ENCODE peak calls at places on chromosomes 12 and 14, in ten cellular contexts. N, I, Q, B, V, X, F, Y, T and H are unnamed samples.

GRCh38 chr12:102939670-102940222 is 17.7 kb upstream of the ASCL1 start:
- DNase-seq in N (no peak), I (no peak), Q (no peak), B (no peak), V (no peak), X (no peak), F (no peak), Y (no peak), T (no peak), H (no peak)

GRCh38 chr14:31263485-31264133 is 56.0 kb upstream of the HECTD1 start:
- DNase-seq in N (no peak), I (peak), Q (no peak), B (peak), V (no peak), X (no peak), F (no peak), Y (no peak), T (no peak), H (peak)

GRCh38 chr12:9784816-9785215 is 24.1 kb upstream of the CD69 start:
- DNase-seq in N (no peak), I (no peak), Q (no peak), B (no peak), V (no peak), X (no peak), F (no peak), Y (no peak), T (no peak), H (no peak)

GRCh38 chr12:95790025-95790911 is at the start of gene NTN4:
- DNase-seq in N (no peak), I (peak), Q (peak), B (no peak), V (no peak), X (no peak), F (no peak), Y (peak), T (peak), H (no peak)

GRCh38 chr12:104163631-104164030 is 25.6 kb upstream of the NFYB start:
- DNase-seq in N (no peak), I (no peak), Q (no peak), B (no peak), V (no peak), X (no peak), F (no peak), Y (no peak), T (no peak), H (no peak)

GRCh38 chr14:32468955-32469354 is 139.9 kb downstream of the AKAP6 start:
- DNase-seq in N (no peak), I (peak), Q (no peak), B (peak), V (no peak), X (no peak), F (no peak), Y (no peak), T (no peak), H (no peak)

GRCh38 chr14:69713976-69714716 is 52.8 kb upstream of the SRSF5 start:
- DNase-seq in N (no peak), I (no peak), Q (no peak), B (no peak), V (peak), X (no peak), F (no peak), Y (no peak), T (no peak), H (no peak)

GRCh38 chr14:105066285-105067071 is 1.2 kb upstream of the GPR132 start:
- DNase-seq in N (no peak), I (no peak), Q (no peak), B (no peak), V (no peak), X (no peak), F (no peak), Y (no peak), T (no peak), H (no peak)

GRCh38 chr14:35368583-35368982 is 36.0 kb downstream of the NFKBIA start:
- DNase-seq in N (no peak), I (peak), Q (no peak), B (no peak), V (no peak), X (no peak), F (no peak), Y (peak), T (no peak), H (no peak)

GRCh38 chr12:98698603-98699463 is 53.7 kb downstream of the APAF1 start:
- DNase-seq in N (peak), I (peak), Q (peak), B (peak), V (peak), X (peak), F (no peak), Y (peak), T (peak), H (peak)

GRCh38 chr14:77889971-77890442 is 90.1 kb downstream of the ADCK1 start:
- DNase-seq in N (no peak), I (peak), Q (no peak), B (peak), V (no peak), X (no peak), F (no peak), Y (no peak), T (no peak), H (no peak)

GRCh38 chr12:123058980-123059379 is 78.5 kb downstream of the ARL6IP4 start:
- DNase-seq in N (no peak), I (no peak), Q (no peak), B (peak), V (peak), X (no peak), F (no peak), Y (no peak), T (no peak), H (peak)

GRCh38 chr14:51681411-51681810 is 29.7 kb downstream of the FRMD6 start:
- DNase-seq in N (no peak), I (no peak), Q (no peak), B (no peak), V (no peak), X (no peak), F (no peak), Y (no peak), T (no peak), H (no peak)

GRCh38 chr12:79615596-79616560 is 74.9 kb downstream of the PAWR start:
- DNase-seq in N (no peak), I (no peak), Q (no peak), B (no peak), V (no peak), X (no peak), F (no peak), Y (no peak), T (no peak), H (no peak)

GRCh38 chr14:68612049-68612448 is 180.8 kb downstream of the ZFP36L1 start:
- DNase-seq in N (no peak), I (peak), Q (no peak), B (no peak), V (no peak), X (no peak), F (no peak), Y (no peak), T (peak), H (no peak)

GRCh38 chr12:3832738-3833137 is 40.5 kb downstream of the PARP11 start:
- DNase-seq in N (no peak), I (no peak), Q (no peak), B (no peak), V (no peak), X (no peak), F (no peak), Y (no peak), T (no peak), H (no peak)

GRCh38 chr12:29743072-29743471 is 40.7 kb downstream of the TMTC1 start:
- DNase-seq in N (no peak), I (no peak), Q (no peak), B (no peak), V (peak), X (no peak), F (no peak), Y (no peak), T (no peak), H (no peak)

GRCh38 chr12:106282457-106283097 is 20.0 kb upstream of the TCP11L2 start:
- DNase-seq in N (peak), I (peak), Q (peak), B (no peak), V (peak), X (peak), F (peak), Y (peak), T (peak), H (no peak)

GRCh38 chr12:69969011-69969410 is 144.0 kb downstream of the MYRFL start:
- DNase-seq in N (no peak), I (no peak), Q (no peak), B (no peak), V (no peak), X (no peak), F (no peak), Y (no peak), T (no peak), H (no peak)

GRCh38 chr12:122076743-122077495 is 1.6 kb upstream of the MLXIP start:
- DNase-seq in N (no peak), I (no peak), Q (peak), B (no peak), V (no peak), X (no peak), F (no peak), Y (no peak), T (no peak), H (no peak)

GRCh38 chr14:95261616-95262510 is 57.8 kb downstream of the CLMN start:
- DNase-seq in N (no peak), I (no peak), Q (no peak), B (no peak), V (no peak), X (no peak), F (no peak), Y (no peak), T (peak), H (no peak)

GRCh38 chr14:52473557-52473956 is 78.7 kb downstream of the TXNDC16 start:
- DNase-seq in N (no peak), I (peak), Q (peak), B (peak), V (peak), X (no peak), F (no peak), Y (no peak), T (no peak), H (no peak)

GRCh38 chr14:76267322-76268012 is 108.5 kb upstream of the ESRRB start:
- DNase-seq in N (no peak), I (peak), Q (peak), B (peak), V (no peak), X (no peak), F (no peak), Y (peak), T (peak), H (no peak)

GRCh38 chr12:132523576-132524331 is 33.8 kb downstream of the FBRSL1 start:
- DNase-seq in N (peak), I (peak), Q (peak), B (peak), V (peak), X (peak), F (peak), Y (no peak), T (peak), H (no peak)

GRCh38 chr12:24909667-24910066 is 39.2 kb downstream of the BCAT1 start:
- DNase-seq in N (no peak), I (peak), Q (no peak), B (peak), V (no peak), X (no peak), F (no peak), Y (no peak), T (no peak), H (peak)

GRCh38 chr14:49940805-49941421 is 48.0 kb downstream of the ARF6 start:
- DNase-seq in N (no peak), I (peak), Q (no peak), B (peak), V (no peak), X (no peak), F (peak), Y (no peak), T (no peak), H (no peak)

GRCh38 chr12:70002097-70002911 is 177.3 kb downstream of the MYRFL start:
- DNase-seq in N (no peak), I (peak), Q (no peak), B (no peak), V (no peak), X (no peak), F (no peak), Y (peak), T (no peak), H (no peak)